ENCODE peak calls at places on chromosomes 12 and 14, in nine cellular contexts. J is Right ventricle myocardium superior; H is IMR-90; L is NCI-H524; V is neural crest cell; W is EH; P is HFF-Myc; A is stimulated activated effector memory CD8-positive, alpha-beta T cell treated with anti-CD3 and anti-CD28 coated beads, Interleukin-12 subunit alpha, Interleukin-12 subunit beta, amount 100 ng/mL, for 72 hours; Y is stimulated activated CD4-positive, alpha-beta T cell treated with anti-CD3 and anti-CD28 coated beads, Interleukin-4, amount 100 ng/mL, for 48 hours. M is an unnamed sample.

GRCh38 chr12:123931686-123932321 is 40.8 kb downstream of the CCDC92 start:
- DNase-seq in J (no peak), H (no peak), L (no peak), V (no peak), W (no peak), P (no peak), A (no peak), Y (no peak), M (no peak)

GRCh38 chr14:55838529-55839052 is 258.6 kb downstream of the KTN1 start:
- DNase-seq in J (no peak), H (peak; percentile 90), L (no peak), V (no peak), W (peak; percentile 7), P (no peak), A (no peak), Y (no peak), M (no peak)

GRCh38 chr12:14663002-14663401 is 33.4 kb downstream of the GUCY2C start:
- DNase-seq in J (no peak), H (no peak), L (no peak), V (no peak), W (no peak), P (no peak), A (no peak), Y (no peak), M (no peak)

GRCh38 chr14:56996721-56997399 is 186.6 kb upstream of the OTX2 start:
- DNase-seq in J (no peak), H (no peak), L (peak; percentile 44), V (no peak), W (no peak), P (no peak), A (no peak), Y (no peak), M (no peak)

GRCh38 chr12:7940906-7941305 is 4.9 kb upstream of the SLC2A3 start:
- DNase-seq in J (no peak), H (no peak), L (no peak), V (no peak), W (no peak), P (no peak), A (no peak), Y (no peak), M (no peak)

GRCh38 chr12:128578045-128578444 is 245.7 kb downstream of the SLC15A4 start:
- DNase-seq in J (no peak), H (no peak), L (peak; percentile 63), V (no peak), W (no peak), P (no peak), A (no peak), Y (no peak), M (no peak)

GRCh38 chr12:120342567-120343537 is 15.3 kb upstream of the PLA2G1B start:
- DNase-seq in J (no peak), H (no peak), L (no peak), V (no peak), W (no peak), P (no peak), A (no peak), Y (no peak), M (no peak)

GRCh38 chr12:124744273-124744640 is 119.4 kb downstream of the SCARB1 start:
- DNase-seq in J (no peak), H (no peak), L (no peak), V (no peak), W (no peak), P (no peak), A (no peak), Y (no peak), M (no peak)

GRCh38 chr14:26984318-26985177 is 386.7 kb upstream of the NOVA1 start:
- DNase-seq in J (peak; percentile 40), H (peak; percentile 31), L (peak; percentile 80), V (peak; percentile 78), W (peak; percentile 2), P (peak; percentile 27), A (no peak), Y (peak; percentile 8), M (no peak)

GRCh38 chr14:102394717-102395378 is 32.1 kb downstream of the TECPR2 start:
- DNase-seq in J (no peak), H (no peak), L (no peak), V (no peak), W (no peak), P (no peak), A (no peak), Y (no peak), M (no peak)

GRCh38 chr12:118103601-118104382 is at the start of gene VSIG10:
- DNase-seq in J (peak; percentile 86), H (peak; percentile 53), L (no peak), V (peak; percentile 47), W (peak; percentile 80), P (no peak), A (peak; percentile 62), Y (peak; percentile 1), M (peak; percentile 73)

GRCh38 chr14:24315807-24316596 is 4.7 kb downstream of the LTB4R start:
- DNase-seq in J (peak; percentile 72), H (no peak), L (peak; percentile 19), V (no peak), W (no peak), P (no peak), A (no peak), Y (no peak), M (no peak)

GRCh38 chr14:61145258-61145902 is 135.8 kb downstream of the TMEM30B start:
- DNase-seq in J (no peak), H (peak; percentile 99), L (peak; percentile 78), V (no peak), W (peak; percentile 98), P (peak; percentile 96), A (no peak), Y (no peak), M (no peak)

GRCh38 chr12:114762490-114763110 is 78.6 kb upstream of the TBX3 start:
- DNase-seq in J (peak; percentile 46), H (peak; percentile 95), L (no peak), V (no peak), W (peak; percentile 25), P (no peak), A (no peak), Y (no peak), M (no peak)

GRCh38 chr12:98373019-98373554 is 142.3 kb upstream of the TMPO start:
- DNase-seq in J (no peak), H (peak; percentile 51), L (peak; percentile 58), V (peak; percentile 33), W (peak; percentile 59), P (peak; percentile 39), A (no peak), Y (no peak), M (no peak)

GRCh38 chr14:33931439-33931838 is 19.4 kb downstream of the EGLN3 start:
- DNase-seq in J (no peak), H (no peak), L (no peak), V (no peak), W (no peak), P (no peak), A (no peak), Y (no peak), M (no peak)

GRCh38 chr12:46627686-46628085 is 198.1 kb downstream of the SLC38A4 start:
- DNase-seq in J (no peak), H (peak; percentile 61), L (no peak), V (no peak), W (peak; percentile 43), P (no peak), A (no peak), Y (no peak), M (no peak)

GRCh38 chr12:122099856-122100255 is 21.3 kb downstream of the MLXIP start:
- DNase-seq in J (no peak), H (no peak), L (no peak), V (no peak), W (no peak), P (no peak), A (no peak), Y (no peak), M (no peak)

GRCh38 chr12:6536894-6537579 is 2.7 kb downstream of the GAPDH start:
- DNase-seq in J (no peak), H (no peak), L (no peak), V (no peak), W (peak; percentile 31), P (no peak), A (peak; percentile 63), Y (no peak), M (no peak)

GRCh38 chr12:74152370-74152769 is 385.3 kb upstream of the ATXN7L3B start:
- DNase-seq in J (no peak), H (no peak), L (no peak), V (no peak), W (no peak), P (no peak), A (no peak), Y (no peak), M (no peak)

GRCh38 chr12:127297327-127297726 is 969.6 kb upstream of the TMEM132C start:
- DNase-seq in J (no peak), H (no peak), L (no peak), V (no peak), W (no peak), P (no peak), A (no peak), Y (no peak), M (no peak)

M was measured in type B pancreatic cell.